ENCODE peak calls at places on chromosomes 1 and 21, in four cellular contexts. One of them, this sample, is unnamed.

GRCh38 chr21:33033961-33034413 is 8.3 kb downstream of the OLIG2 start:
- DNase-seq in AG09309: no peak
- DNase-seq in AG04450: no peak
- DNase-seq in fibroblast of mammary gland: no peak
- DNase-seq in this sample: no peak

GRCh38 chr1:232226197-232226681 is 403.7 kb downstream of the SIPA1L2 start:
- DNase-seq in AG09309: peak; percentile 46
- DNase-seq in AG04450: peak; percentile 20
- DNase-seq in fibroblast of mammary gland: peak; percentile 56
- DNase-seq in this sample: peak; percentile 69

GRCh38 chr1:37323486-37324377 is 150.6 kb upstream of the ZC3H12A start:
- DNase-seq in AG09309: no peak
- DNase-seq in AG04450: no peak
- DNase-seq in fibroblast of mammary gland: peak; percentile 33
- DNase-seq in this sample: no peak

GRCh38 chr1:91054780-91055481 is 33.1 kb upstream of the ZNF644 start:
- DNase-seq in AG09309: no peak
- DNase-seq in AG04450: no peak
- DNase-seq in fibroblast of mammary gland: no peak
- DNase-seq in this sample: no peak

GRCh38 chr1:14929547-14930223 is 223.9 kb upstream of the TMEM51 start:
- DNase-seq in AG09309: no peak
- DNase-seq in AG04450: no peak
- DNase-seq in fibroblast of mammary gland: peak; percentile 55
- DNase-seq in this sample: peak; percentile 67

GRCh38 chr1:147316968-147317367 is 74.5 kb downstream of the CHD1L start:
- DNase-seq in AG09309: no peak
- DNase-seq in AG04450: no peak
- DNase-seq in fibroblast of mammary gland: no peak
- DNase-seq in this sample: no peak

GRCh38 chr1:54256756-54257155 is 56.8 kb downstream of the MRPL37 start:
- DNase-seq in AG09309: no peak
- DNase-seq in AG04450: no peak
- DNase-seq in fibroblast of mammary gland: no peak
- DNase-seq in this sample: no peak

GRCh38 chr1:109280768-109281356 is 2.1 kb downstream of the PSRC1 start:
- DNase-seq in AG09309: no peak
- DNase-seq in AG04450: no peak
- DNase-seq in fibroblast of mammary gland: no peak
- DNase-seq in this sample: no peak

GRCh38 chr1:220113136-220113695 is 19.3 kb downstream of the IARS2 start:
- DNase-seq in AG09309: no peak
- DNase-seq in AG04450: no peak
- DNase-seq in fibroblast of mammary gland: peak; percentile 63
- DNase-seq in this sample: peak; percentile 26

GRCh38 chr1:25797939-25798338 is 2.1 kb upstream of the SELENON start:
- DNase-seq in AG09309: no peak
- DNase-seq in AG04450: no peak
- DNase-seq in fibroblast of mammary gland: peak; percentile 32
- DNase-seq in this sample: no peak

GRCh38 chr1:205144751-205145150 is 23.0 kb upstream of the RBBP5 start:
- DNase-seq in AG09309: peak; percentile 24
- DNase-seq in AG04450: peak; percentile 18
- DNase-seq in fibroblast of mammary gland: peak; percentile 45
- DNase-seq in this sample: peak; percentile 76

GRCh38 chr1:96808186-96808585 is 86.6 kb downstream of the PTBP2 start:
- DNase-seq in AG09309: no peak
- DNase-seq in AG04450: no peak
- DNase-seq in fibroblast of mammary gland: peak; percentile 2
- DNase-seq in this sample: no peak

DNA sequence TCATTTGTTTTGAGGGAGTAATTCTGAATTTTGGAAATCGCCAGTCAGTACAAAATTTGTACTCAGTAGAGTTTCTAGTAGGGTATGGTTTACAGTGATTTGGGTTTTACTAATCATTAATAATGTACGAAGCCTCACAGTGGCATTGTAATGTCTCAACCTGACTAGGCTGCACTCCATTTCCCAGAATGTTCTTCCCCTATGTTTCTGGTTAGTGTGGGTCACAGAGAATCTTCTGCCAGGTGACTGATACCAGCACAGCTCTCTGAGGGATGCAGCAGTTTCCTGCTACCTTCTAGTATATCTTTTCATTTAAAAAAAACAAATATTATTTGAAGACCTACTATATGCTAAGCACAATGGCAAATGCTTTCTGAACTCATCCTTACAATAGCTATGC is 112.9 kb downstream of the PTPN14 start:
- DNase-seq in AG09309: no peak
- DNase-seq in AG04450: no peak
- DNase-seq in fibroblast of mammary gland: no peak
- DNase-seq in this sample: no peak
- H3K4me3 ChIP-seq in AG09309: no peak overlapping the region
- H3K4me3 ChIP-seq in AG04450: no peak overlapping the region
- H3K4me3 ChIP-seq in fibroblast of mammary gland: no peak overlapping the region
- H3K4me3 ChIP-seq in this sample: no peak overlapping the region

GRCh38 chr1:18707696-18708257 is 77.1 kb downstream of the PAX7 start:
- DNase-seq in AG09309: no peak
- DNase-seq in AG04450: no peak
- DNase-seq in fibroblast of mammary gland: no peak
- DNase-seq in this sample: no peak

GRCh38 chr1:18705811-18706210 is 75.2 kb downstream of the PAX7 start:
- DNase-seq in AG09309: no peak
- DNase-seq in AG04450: no peak
- DNase-seq in fibroblast of mammary gland: no peak
- DNase-seq in this sample: no peak

GRCh38 chr1:18701183-18701582 is 70.5 kb downstream of the PAX7 start:
- DNase-seq in AG09309: no peak
- DNase-seq in AG04450: no peak
- DNase-seq in fibroblast of mammary gland: no peak
- DNase-seq in this sample: no peak

GRCh38 chr1:18700530-18700929 is 69.9 kb downstream of the PAX7 start:
- DNase-seq in AG09309: no peak
- DNase-seq in AG04450: no peak
- DNase-seq in fibroblast of mammary gland: no peak
- DNase-seq in this sample: no peak

DNA sequence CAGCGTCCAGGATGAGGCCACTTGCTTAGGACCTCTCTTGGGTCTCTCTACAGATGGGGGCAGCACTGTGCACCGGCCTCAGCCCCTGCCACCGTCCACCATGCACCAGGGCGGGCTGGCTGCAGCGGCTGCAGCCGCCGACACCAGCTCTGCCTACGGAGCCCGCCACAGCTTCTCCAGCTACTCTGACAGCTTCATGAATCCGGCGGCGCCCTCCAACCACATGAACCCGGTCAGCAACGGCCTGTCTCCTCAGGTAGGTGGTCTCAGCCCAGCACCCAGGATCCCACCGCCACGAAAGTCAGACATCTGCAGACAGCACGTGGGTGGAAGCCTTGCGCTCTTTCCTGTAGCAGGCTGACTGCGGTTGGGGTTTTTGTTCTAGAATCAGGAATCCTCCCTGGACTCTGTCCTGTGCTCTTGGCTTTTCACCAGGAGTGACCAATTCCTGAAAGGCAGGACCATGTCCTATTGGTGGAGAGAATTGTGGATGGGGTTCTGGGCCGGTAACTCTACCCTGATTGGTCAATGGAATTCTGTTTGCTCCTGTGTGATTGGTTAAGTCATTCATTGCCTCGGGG is 72.5 kb downstream of the PAX7 start:
- DNase-seq in AG09309: no peak
- DNase-seq in AG04450: no peak
- DNase-seq in fibroblast of mammary gland: peak; percentile 10
- DNase-seq in this sample: no peak
- TF ChIP-seq CTCF in AG09309: no peak
- TF ChIP-seq CTCF in AG04450: no peak
- TF ChIP-seq CTCF in fibroblast of mammary gland: no peak
- TF ChIP-seq CTCF in this sample: no peak

DNA sequence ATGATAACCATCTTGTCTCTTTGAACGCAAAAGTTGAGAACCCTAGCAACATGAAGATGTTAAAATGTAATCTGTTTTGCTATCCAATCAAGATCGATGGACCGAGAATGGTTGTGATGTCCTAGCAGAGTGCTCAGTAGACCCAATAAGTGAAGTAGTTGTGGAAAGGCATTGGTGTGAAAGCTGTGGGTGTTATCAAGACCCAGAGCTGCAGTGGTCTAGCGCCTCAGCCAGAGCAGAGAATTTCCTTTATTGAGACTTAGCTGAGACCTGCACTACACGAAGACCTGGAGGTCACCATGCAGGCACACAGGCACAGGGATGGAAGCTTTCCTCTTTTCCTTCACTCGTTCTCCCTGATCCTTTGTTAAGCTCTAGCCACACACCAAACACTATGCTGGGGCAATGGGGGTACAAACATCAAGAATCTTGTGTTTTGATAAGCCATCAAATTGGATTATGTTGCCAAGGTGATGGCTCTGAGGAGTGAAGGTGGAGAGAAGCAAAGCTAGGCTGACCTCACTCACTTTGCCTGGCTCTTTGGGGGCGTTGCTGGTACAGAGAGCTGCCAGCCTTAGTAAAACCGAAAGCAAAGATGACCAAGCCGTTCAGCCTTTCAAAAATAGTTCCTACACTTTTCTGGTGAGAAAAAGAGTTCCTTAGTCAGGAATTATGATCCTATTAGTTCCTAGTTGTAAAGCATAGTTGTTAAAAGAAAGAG is 24.1 kb downstream of the METTL13 start:
- DNase-seq in AG09309: no peak
- DNase-seq in AG04450: no peak
- DNase-seq in fibroblast of mammary gland: no peak
- DNase-seq in this sample: no peak
- H3K4me3 ChIP-seq in AG09309: no peak overlapping the region
- H3K4me3 ChIP-seq in AG04450: no peak overlapping the region
- H3K4me3 ChIP-seq in fibroblast of mammary gland: no peak overlapping the region
- H3K4me3 ChIP-seq in this sample: no peak overlapping the region

DNA sequence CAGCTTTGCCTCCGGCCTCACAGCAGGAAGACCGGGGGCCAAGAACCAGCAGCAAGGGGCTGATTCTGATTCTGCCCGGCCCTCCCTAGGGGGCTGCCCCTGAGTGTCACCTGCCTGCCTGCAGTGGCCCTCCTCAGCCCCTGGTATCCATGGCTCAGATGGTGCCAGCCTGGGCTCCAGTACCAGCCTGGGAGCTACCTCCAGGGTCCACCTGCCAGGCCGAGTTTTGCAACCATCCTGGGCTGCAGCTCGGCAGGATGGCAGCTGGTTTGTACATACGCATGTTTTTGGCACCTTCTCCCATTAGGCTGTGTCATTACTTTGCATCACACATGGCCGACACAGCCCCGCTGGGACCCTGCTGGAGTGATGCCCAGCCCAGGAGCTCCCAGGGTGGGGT is 93.3 kb upstream of the WNT4 start:
- DNase-seq in AG09309: no peak
- DNase-seq in AG04450: no peak
- DNase-seq in fibroblast of mammary gland: no peak
- DNase-seq in this sample: no peak
- TF ChIP-seq CTCF in AG09309: no peak
- TF ChIP-seq CTCF in AG04450: no peak
- TF ChIP-seq CTCF in fibroblast of mammary gland: no peak
- TF ChIP-seq CTCF in this sample: no peak

This sample was measured in AG10803.